ENCODE peak calls at places on chromosomes 13 and 19, in five cellular contexts. P is NCI-H1092 treated with DMSO at 0.1 percent for 48 hours, F is smooth muscle cell of the brain vasculature, Y is fibroblast of pulmonary artery, E is EL. C is an unnamed sample.

GRCh38 chr13:81021284-81021683 is 680.4 kb upstream of the SPRY2 start:
- DNase-seq in P (no peak), E (no peak), Y (no peak), F (no peak), C (no peak)

GRCh38 chr19:32828139-32828538 is 41.4 kb downstream of the SLC7A9 start:
- DNase-seq in F (no peak), P (no peak), Y (no peak), E (no peak), C (no peak)

GRCh38 chr13:30021611-30022010 is 171.2 kb upstream of the UBL3 start:
- DNase-seq in Y (no peak), P (no peak), F (no peak), E (peak), C (no peak)

GRCh38 chr19:44111910-44112463 is 1.2 kb upstream of the ZNF225 start:
- DNase-seq in Y (peak), F (no peak), P (no peak), E (peak), C (peak)

GRCh38 chr13:105937451-105937850 is 598.0 kb downstream of the EFNB2 start:
- DNase-seq in Y (no peak), F (no peak), E (peak), P (no peak), C (no peak)

GRCh38 chr19:1621574-1621973 is 16.3 kb upstream of the UQCR11 start:
- DNase-seq in Y (no peak), F (no peak), P (no peak), E (no peak), C (no peak)

GRCh38 chr19:17522988-17523872 is 11.8 kb downstream of the PGLS start:
- DNase-seq in P (no peak), F (no peak), E (no peak), Y (no peak), C (no peak)

GRCh38 chr19:16373079-16373478 is 48.5 kb downstream of the KLF2 start:
- DNase-seq in F (no peak), P (no peak), Y (no peak), E (no peak), C (no peak)

GRCh38 chr13:70964124-70964523 is 855.9 kb upstream of the KLHL1 start:
- DNase-seq in E (no peak), Y (peak), P (peak), F (no peak), C (no peak)

GRCh38 chr19:916645-917322 is 349 bp upstream of the KISS1R start:
- DNase-seq in F (no peak), E (no peak), P (peak), Y (no peak), C (no peak)

GRCh38 chr13:110874508-110874960 is 40.3 kb downstream of the ANKRD10 start:
- DNase-seq in P (peak), F (no peak), E (peak), Y (peak), C (peak)

C was measured in brain microvascular endothelial cell.